ENCODE peak calls at places on chromosomes 1 and 21, in five cellular contexts. Y is GM23248, X is IMR-90, R is endodermal cell, E is neuronal stem cell. B is an unnamed sample.

GRCh38 chr1:192635939-192636338 is at the start of gene RGS13:
- DNase-seq in Y (no peak), X (no peak), R (no peak), E (no peak), B (no peak)

GRCh38 chr1:231684333-231685244 is 58.0 kb downstream of the DISC1 start:
- DNase-seq in Y (no peak), X (peak; percentile 22), R (no peak), E (no peak), B (no peak)

GRCh38 chr1:70978623-70979022 is 69.0 kb downstream of the PTGER3 start:
- DNase-seq in Y (peak; percentile 4), X (no peak), R (no peak), E (no peak), B (no peak)

GRCh38 chr1:224223819-224224714 is 41.0 kb downstream of the DEGS1 start:
- DNase-seq in Y (peak; percentile 80), X (peak; percentile 92), R (no peak), E (no peak), B (no peak)

GRCh38 chr1:230641900-230642262 is 400 bp upstream of the COG2 start:
- DNase-seq in Y (no peak), X (no peak), R (no peak), E (no peak), B (no peak)

GRCh38 chr21:27622636-27623035 is 655.7 kb upstream of the ADAMTS5 start:
- DNase-seq in Y (no peak), X (no peak), R (no peak), E (no peak), B (no peak)

GRCh38 chr21:25855591-25855990 is 120.8 kb downstream of the GABPA start:
- DNase-seq in Y (no peak), X (no peak), R (no peak), E (peak; percentile 8), B (no peak)

GRCh38 chr1:55556378-55556777 is 341.2 kb upstream of the USP24 start:
- DNase-seq in Y (no peak), X (no peak), R (no peak), E (no peak), B (no peak)

GRCh38 chr1:181179980-181180964 is 91.8 kb downstream of the IER5 start:
- DNase-seq in Y (peak; percentile 87), X (peak; percentile 84), R (peak; percentile 82), E (peak; percentile 31), B (peak; percentile 40)

GRCh38 chr1:39205102-39205780 is 746 bp downstream of the MACF1 start:
- DNase-seq in Y (peak; percentile 88), X (peak; percentile 76), R (no peak), E (no peak), B (peak; percentile 73)

GRCh38 chr1:211897011-211897410 is 66.4 kb upstream of the LPGAT1 start:
- DNase-seq in Y (no peak), X (peak; percentile 7), R (no peak), E (no peak), B (no peak)

GRCh38 chr1:202569393-202570322 is 140.6 kb downstream of the SYT2 start:
- DNase-seq in Y (peak; percentile 35), X (no peak), R (peak; percentile 35), E (no peak), B (no peak)

GRCh38 chr1:157992813-157993178 is 649 bp upstream of the KIRREL1 start:
- DNase-seq in Y (no peak), X (no peak), R (no peak), E (no peak), B (no peak)

GRCh38 chr1:34645919-34646318 is 108.9 kb upstream of the GJB5 start:
- DNase-seq in Y (no peak), X (no peak), R (no peak), E (no peak), B (no peak)

GRCh38 chr1:59759156-59759925 is 55.4 kb upstream of the HOOK1 start:
- DNase-seq in Y (peak; percentile 89), X (peak; percentile 83), R (peak; percentile 93), E (peak; percentile 68), B (peak; percentile 83)

GRCh38 chr1:41813755-41814694 is 104.7 kb downstream of the HIVEP3 start:
- DNase-seq in Y (peak; percentile 40), X (no peak), R (no peak), E (no peak), B (no peak)

GRCh38 chr1:27609210-27609555 is 5.2 kb upstream of the AHDC1 start:
- DNase-seq in Y (peak; percentile 23), X (no peak), R (no peak), E (no peak), B (no peak)
- H3K9ac ChIP-seq in Y (no peak overlapping the region), X (no peak overlapping the region), R (no peak overlapping the region), E (no peak overlapping the region), B (peak overlapping the region; percentile 42)

GRCh38 chr1:22576148-22576544 is 12.9 kb downstream of the EPHA8 start:
- DNase-seq in Y (no peak), X (no peak), R (no peak), E (no peak), B (no peak)
- H3K9me3 ChIP-seq in Y (no peaks in the 10 kb centered on the region), X (no peaks in the 10 kb centered on the region), R (peaks cover 9% of the 10 kb centered on the region), E (peaks cover 3% of the 10 kb centered on the region), B (peaks cover 18% of the 10 kb centered on the region)

GRCh38 chr1:197733324-197733723 is 42.0 kb downstream of the DENND1B start:
- DNase-seq in Y (no peak), X (no peak), R (no peak), E (peak; percentile 92), B (no peak)

GRCh38 chr1:197736689-197737088 is 38.6 kb downstream of the DENND1B start:
- DNase-seq in Y (peak; percentile 88), X (peak; percentile 60), R (no peak), E (no peak), B (no peak)

GRCh38 chr1:197732187-197732586 is 43.1 kb downstream of the DENND1B start:
- DNase-seq in Y (no peak), X (no peak), R (no peak), E (no peak), B (no peak)

GRCh38 chr1:197737916-197738315 is 37.4 kb downstream of the DENND1B start:
- DNase-seq in Y (no peak), X (no peak), R (no peak), E (no peak), B (no peak)

DNA sequence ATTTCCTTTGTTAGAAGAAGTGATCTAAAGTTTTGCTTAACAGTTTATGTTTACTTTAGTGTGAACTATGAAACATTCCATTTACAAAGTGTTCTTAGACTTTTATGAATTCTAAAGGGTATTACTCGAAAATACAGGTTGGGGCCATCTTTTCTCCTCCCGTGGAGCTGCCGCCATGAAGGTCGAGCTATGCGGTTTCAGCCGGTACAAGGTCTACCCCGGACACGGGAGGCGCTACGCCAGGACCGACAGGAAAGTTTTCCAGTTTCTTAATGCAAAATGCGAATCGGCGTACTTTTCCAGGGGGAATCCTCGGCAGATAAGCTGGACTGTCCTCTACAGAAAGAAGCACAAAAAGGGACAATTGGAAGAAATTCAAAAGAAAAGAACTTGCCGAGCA is 39.8 kb downstream of the DENND1B start:
- DNase-seq in Y (no peak), X (no peak), R (no peak), E (no peak), B (no peak)
- H3K9ac ChIP-seq in Y (no peak overlapping the region), X (no peak overlapping the region), R (no peak overlapping the region), E (no peak overlapping the region), B (no peak overlapping the region)

DNA sequence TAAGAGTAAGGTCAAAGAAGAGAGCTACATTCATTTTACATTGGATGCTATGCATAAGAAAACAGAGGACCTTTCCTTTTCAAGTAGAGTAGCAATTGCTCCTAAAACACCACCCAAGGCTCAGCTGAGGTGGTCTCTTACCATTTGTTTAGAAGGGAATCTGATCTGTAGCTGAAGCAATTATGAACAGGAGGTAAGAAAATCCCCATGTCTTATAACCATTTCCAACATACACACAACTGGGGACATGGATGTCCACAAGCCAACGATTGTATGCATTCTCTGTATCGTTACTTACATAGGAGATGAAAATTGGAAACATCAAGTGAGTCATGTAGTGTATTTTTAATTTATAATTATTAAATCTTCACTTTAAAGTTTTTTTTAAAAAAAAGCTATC is 132.0 kb downstream of the AKT3 start:
- DNase-seq in Y (no peak), X (no peak), R (no peak), E (no peak), B (no peak)
- H3K9me3 ChIP-seq in Y (no peaks in the 10 kb centered on the region), X (no peaks in the 10 kb centered on the region), R (no peaks in the 10 kb centered on the region), E (no peaks in the 10 kb centered on the region), B (no peaks in the 10 kb centered on the region)